ENCODE peak calls at places on chromosomes 11 and 22, in six cellular contexts. N is AG09319, E is foreskin fibroblast, O is AG04450, I is GM23338, W is mammary epithelial cell. A is an unnamed sample.

GRCh38 chr22:42906605-42907338 is 49.7 kb upstream of the ARFGAP3 start:
- DNase-seq in N (no peak), E (peak), O (no peak), I (no peak), W (no peak), A (no peak)

GRCh38 chr11:75100314-75100713 is 3.6 kb upstream of the OR2AT4 start:
- DNase-seq in N (no peak), E (peak), O (peak), I (no peak), W (peak), A (no peak)

GRCh38 chr11:107732327-107733051 is 20.6 kb upstream of the SLN start:
- DNase-seq in N (no peak), E (no peak), O (no peak), I (no peak), W (no peak), A (no peak)

GRCh38 chr22:29308148-29308790 is 1.8 kb downstream of the GAS2L1 start:
- DNase-seq in N (no peak), E (no peak), O (no peak), I (no peak), W (peak), A (no peak)

GRCh38 chr11:108302121-108302785 is 79.4 kb downstream of the ATM start:
- DNase-seq in N (no peak), E (peak), O (no peak), I (no peak), W (peak), A (no peak)

GRCh38 chr11:69312418-69313399 is 18.8 kb downstream of the MYEOV start:
- DNase-seq in N (no peak), E (no peak), O (no peak), I (no peak), W (no peak), A (no peak)

GRCh38 chr11:122803716-122804115 is 34.6 kb upstream of the CRTAM start:
- DNase-seq in N (no peak), E (no peak), O (no peak), I (no peak), W (peak), A (no peak)

GRCh38 chr11:57399928-57400578 is 9.6 kb upstream of the PRG2 start:
- DNase-seq in N (no peak), E (no peak), O (no peak), I (no peak), W (no peak), A (no peak)

GRCh38 chr22:38468761-38469305 is 937 bp downstream of the KDELR3 start:
- DNase-seq in N (no peak), E (no peak), O (no peak), I (no peak), W (no peak), A (no peak)

GRCh38 chr22:48624401-48624800 is 1203.3 kb downstream of the BRD1 start:
- DNase-seq in N (no peak), E (no peak), O (no peak), I (no peak), W (no peak), A (no peak)

GRCh38 chr11:86360775-86361395 is 13.8 kb upstream of the CCDC81 start:
- DNase-seq in N (peak), E (peak), O (peak), I (peak), W (peak), A (no peak)

GRCh38 chr11:88086297-88086696 is 88.9 kb downstream of the RAB38 start:
- DNase-seq in N (no peak), E (no peak), O (no peak), I (no peak), W (no peak), A (no peak)

GRCh38 chr22:30887418-30887817 is 81.2 kb downstream of the MORC2 start:
- DNase-seq in N (no peak), E (no peak), O (no peak), I (no peak), W (no peak), A (no peak)

GRCh38 chr11:3914807-3915206 is 59.3 kb downstream of the STIM1 start:
- DNase-seq in N (no peak), E (no peak), O (no peak), I (no peak), W (peak), A (no peak)

GRCh38 chr11:26992031-26992541 is 1.8 kb upstream of the FIBIN start:
- DNase-seq in N (peak), E (peak), O (peak), I (no peak), W (peak), A (no peak)

GRCh38 chr22:35322126-35322525 is 22.4 kb downstream of the TOM1 start:
- DNase-seq in N (no peak), E (no peak), O (no peak), I (no peak), W (no peak), A (no peak)

GRCh38 chr11:130732476-130732875 is 183.8 kb downstream of the SNX19 start:
- DNase-seq in N (no peak), E (no peak), O (no peak), I (no peak), W (peak), A (no peak)

GRCh38 chr11:10473371-10473770 is 18.3 kb downstream of the AMPD3 start:
- DNase-seq in N (no peak), E (no peak), O (no peak), I (peak), W (no peak), A (no peak)

GRCh38 chr11:90491466-90491865 is 268.6 kb upstream of the CHORDC1 start:
- DNase-seq in N (no peak), E (no peak), O (no peak), I (no peak), W (no peak), A (no peak)

GRCh38 chr11:7826316-7826715 is 29.6 kb upstream of the OR5P2 start:
- DNase-seq in N (no peak), E (no peak), O (no peak), I (no peak), W (no peak), A (no peak)

GRCh38 chr11:122104381-122104780 is 11.6 kb downstream of the BLID start:
- DNase-seq in N (no peak), E (no peak), O (no peak), I (no peak), W (no peak), A (no peak)

GRCh38 chr11:123740787-123741158 is 687 bp downstream of the ZNF202 start:
- DNase-seq in N (no peak), E (no peak), O (no peak), I (no peak), W (peak), A (no peak)

GRCh38 chr11:101470881-101471535 is 112.8 kb downstream of the TRPC6 start:
- DNase-seq in N (no peak), E (peak), O (peak), I (no peak), W (peak), A (no peak)

GRCh38 chr22:38212442-38212841 is 10.6 kb downstream of the MAFF start:
- DNase-seq in N (no peak), E (no peak), O (no peak), I (no peak), W (no peak), A (no peak)

GRCh38 chr22:24359452-24360120 is 67.8 kb upstream of the ADORA2A start:
- DNase-seq in N (no peak), E (no peak), O (no peak), I (no peak), W (no peak), A (no peak)

GRCh38 chr22:39494471-39495120 is 7.5 kb upstream of the MIEF1 start:
- DNase-seq in N (no peak), E (peak), O (no peak), I (no peak), W (no peak), A (no peak)

GRCh38 chr22:20624161-20624616 is 116.8 kb downstream of the MED15 start:
- DNase-seq in N (no peak), E (peak), O (no peak), I (no peak), W (peak), A (no peak)

GRCh38 chr11:23124249-23124648 is 264.0 kb upstream of the CCDC179 start:
- DNase-seq in N (no peak), E (no peak), O (no peak), I (no peak), W (no peak), A (no peak)

GRCh38 chr22:44363214-44363979 is 50.6 kb upstream of the SHISAL1 start:
- DNase-seq in N (peak), E (peak), O (peak), I (no peak), W (peak), A (peak)

GRCh38 chr22:36790648-36791047 is 14.7 kb upstream of the IFT27 start:
- DNase-seq in N (no peak), E (no peak), O (no peak), I (no peak), W (no peak), A (no peak)

GRCh38 chr11:5304046-5304445 is 2.3 kb upstream of the OR51B4 start:
- DNase-seq in N (no peak), E (no peak), O (no peak), I (no peak), W (no peak), A (no peak)

DNA sequence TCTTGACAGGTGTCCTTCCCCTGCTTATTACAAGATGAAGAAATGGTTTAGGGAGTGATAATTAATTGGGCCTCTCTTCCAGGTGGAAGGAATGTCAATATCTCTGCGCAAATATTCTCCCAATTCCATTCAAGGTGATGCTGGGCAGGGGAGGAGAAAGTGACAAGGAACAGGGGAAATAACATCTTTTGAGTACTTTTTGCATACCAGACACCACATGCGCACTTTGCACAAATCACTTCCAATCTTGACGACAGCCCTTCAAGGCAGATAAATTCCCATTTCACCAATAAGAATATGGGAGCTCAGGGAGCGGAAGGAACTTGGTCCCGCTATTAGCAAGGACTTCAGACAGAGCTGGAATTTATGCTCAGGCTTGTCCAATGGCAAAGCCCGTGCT is 145.1 kb upstream of the TBCEL start:
- DNase-seq in N (no peak), E (no peak), O (no peak), I (no peak), W (no peak), A (no peak)
- TF ChIP-seq CTCF in N (no peak), E (no peak), O (no peak), I (no peak), W (no peak), A (no peak)

GRCh38 chr11:117583063-117583801 is 213.8 kb downstream of the DSCAML1 start:
- DNase-seq in N (no peak), E (no peak), O (no peak), I (peak), W (no peak), A (no peak)
- TF ChIP-seq CTCF in N (no peak), E (no peak), O (no peak), I (no peak), W (no peak), A (no peak)

GRCh38 chr11:113161671-113162589 is 152.5 kb upstream of the TTC12 start:
- DNase-seq in N (no peak), E (no peak), O (no peak), I (no peak), W (no peak), A (no peak)

GRCh38 chr11:113160652-113161051 is 153.7 kb upstream of the TTC12 start:
- DNase-seq in N (no peak), E (no peak), O (no peak), I (no peak), W (no peak), A (no peak)

GRCh38 chr11:113159967-113160621 is 154.3 kb upstream of the TTC12 start:
- DNase-seq in N (no peak), E (no peak), O (no peak), I (no peak), W (no peak), A (no peak)

GRCh38 chr11:113163291-113164030 is 150.9 kb upstream of the TTC12 start:
- DNase-seq in N (no peak), E (no peak), O (no peak), I (no peak), W (no peak), A (peak)

GRCh38 chr11:113162590-113162961 is 151.8 kb upstream of the TTC12 start:
- DNase-seq in N (no peak), E (no peak), O (no peak), I (no peak), W (no peak), A (peak)
- TF ChIP-seq CTCF in N (no peak), E (no peak), O (no peak), I (peak), W (no peak), A (no peak)

DNA sequence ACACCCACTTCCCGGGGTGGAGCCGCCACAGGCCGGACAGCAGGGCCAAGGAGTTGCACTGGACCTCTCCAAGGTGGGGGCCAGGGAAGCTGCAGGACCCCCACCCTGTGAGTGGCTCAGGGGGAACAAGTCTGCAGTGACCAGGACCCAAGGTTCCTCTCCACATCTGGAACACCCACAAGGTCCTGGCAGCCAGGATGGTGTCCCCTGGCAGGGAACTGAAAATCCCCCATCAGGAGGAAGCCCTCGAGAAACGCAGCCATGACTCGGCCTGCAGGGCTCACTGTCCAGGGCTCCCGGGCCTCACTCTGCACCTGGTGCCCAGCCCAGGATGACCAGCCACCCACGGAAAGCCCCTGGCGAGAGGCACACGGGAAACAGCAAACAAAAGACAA is 11.5 kb downstream of the RNH1 start:
- DNase-seq in N (no peak), E (no peak), O (no peak), I (no peak), W (no peak), A (no peak)
- TF ChIP-seq CTCF in N (no peak), E (no peak), O (no peak), I (no peak), W (no peak), A (no peak)

GRCh38 chr11:134294664-134295063 is 18.5 kb downstream of the GLB1L3 start:
- DNase-seq in N (no peak), E (no peak), O (no peak), I (no peak), W (no peak), A (no peak)
- TF ChIP-seq CTCF in N (no peak), E (no peak), O (no peak), I (no peak), W (no peak), A (no peak)

A was measured in osteocyte.